ENCODE peak calls at places on chromosome 9, in five cellular contexts. One of them, this sample, is unnamed.

GRCh38 chr9:107637421-107638420 is 148.2 kb upstream of the KLF4 start:
- DNase-seq in gastrocnemius medialis: peak; percentile 87
- DNase-seq in MM.1S: peak; percentile 37
- DNase-seq in left ventricle myocardium inferior: peak; percentile 88
- DNase-seq in body of pancreas: peak; percentile 91
- DNase-seq in this sample: peak; percentile 81

GRCh38 chr9:21836437-21837161 is 34.2 kb downstream of the MTAP start:
- DNase-seq in left ventricle myocardium inferior: no peak
- DNase-seq in body of pancreas: no peak
- DNase-seq in gastrocnemius medialis: peak; percentile 25
- DNase-seq in MM.1S: no peak
- DNase-seq in this sample: peak; percentile 99

GRCh38 chr9:131394464-131395026 is 659 bp downstream of the PRRC2B start:
- DNase-seq in MM.1S: peak; percentile 54
- DNase-seq in body of pancreas: peak; percentile 48
- DNase-seq in gastrocnemius medialis: no peak
- DNase-seq in left ventricle myocardium inferior: peak; percentile 57
- DNase-seq in this sample: peak; percentile 25

GRCh38 chr9:111474385-111474784 is 9.8 kb downstream of the ECPAS start:
- DNase-seq in gastrocnemius medialis: no peak
- DNase-seq in body of pancreas: no peak
- DNase-seq in MM.1S: no peak
- DNase-seq in left ventricle myocardium inferior: no peak
- DNase-seq in this sample: no peak

GRCh38 chr9:72675586-72675985 is 154.2 kb downstream of the TMC1 start:
- DNase-seq in MM.1S: no peak
- DNase-seq in gastrocnemius medialis: no peak
- DNase-seq in body of pancreas: no peak
- DNase-seq in left ventricle myocardium inferior: no peak
- DNase-seq in this sample: peak; percentile 32

GRCh38 chr9:120914953-120915352 is 11.6 kb downstream of the TRAF1 start:
- DNase-seq in gastrocnemius medialis: no peak
- DNase-seq in MM.1S: no peak
- DNase-seq in left ventricle myocardium inferior: no peak
- DNase-seq in body of pancreas: no peak
- DNase-seq in this sample: peak; percentile 23

GRCh38 chr9:105837261-105837660 is 142.9 kb downstream of the TMEM38B start:
- DNase-seq in MM.1S: no peak
- DNase-seq in gastrocnemius medialis: no peak
- DNase-seq in body of pancreas: no peak
- DNase-seq in left ventricle myocardium inferior: no peak
- DNase-seq in this sample: no peak

GRCh38 chr9:6049798-6050197 is 34.4 kb upstream of the RANBP6 start:
- DNase-seq in left ventricle myocardium inferior: no peak
- DNase-seq in MM.1S: peak; percentile 83
- DNase-seq in gastrocnemius medialis: no peak
- DNase-seq in body of pancreas: peak; percentile 24
- DNase-seq in this sample: peak; percentile 35

GRCh38 chr9:37511715-37512010 is 25.9 kb downstream of the POLR1E start:
- DNase-seq in MM.1S: no peak
- DNase-seq in gastrocnemius medialis: no peak
- DNase-seq in left ventricle myocardium inferior: no peak
- DNase-seq in body of pancreas: no peak
- DNase-seq in this sample: no peak

GRCh38 chr9:33867747-33868429 is 50.9 kb downstream of the UBE2R2 start:
- DNase-seq in MM.1S: no peak
- DNase-seq in left ventricle myocardium inferior: peak; percentile 66
- DNase-seq in gastrocnemius medialis: peak; percentile 31
- DNase-seq in body of pancreas: peak; percentile 29
- DNase-seq in this sample: peak; percentile 11

GRCh38 chr9:89021154-89021803 is 30.0 kb downstream of the S1PR3 start:
- DNase-seq in body of pancreas: peak; percentile 25
- DNase-seq in left ventricle myocardium inferior: no peak
- DNase-seq in gastrocnemius medialis: peak; percentile 28
- DNase-seq in MM.1S: no peak
- DNase-seq in this sample: peak; percentile 89

GRCh38 chr9:127064335-127064734 is 58.1 kb downstream of the ANGPTL2 start:
- DNase-seq in body of pancreas: no peak
- DNase-seq in left ventricle myocardium inferior: no peak
- DNase-seq in gastrocnemius medialis: no peak
- DNase-seq in MM.1S: no peak
- DNase-seq in this sample: no peak

GRCh38 chr9:137373611-137373980 is 49.4 kb downstream of the EXD3 start:
- DNase-seq in left ventricle myocardium inferior: no peak
- DNase-seq in gastrocnemius medialis: no peak
- DNase-seq in body of pancreas: no peak
- DNase-seq in MM.1S: no peak
- DNase-seq in this sample: no peak

GRCh38 chr9:5715548-5716127 is 86.7 kb downstream of the RIC1 start:
- DNase-seq in gastrocnemius medialis: no peak
- DNase-seq in body of pancreas: no peak
- DNase-seq in MM.1S: no peak
- DNase-seq in left ventricle myocardium inferior: no peak
- DNase-seq in this sample: no peak

GRCh38 chr9:93343663-93344062 is 107.8 kb upstream of the FAM120A start:
- DNase-seq in MM.1S: no peak
- DNase-seq in gastrocnemius medialis: no peak
- DNase-seq in left ventricle myocardium inferior: no peak
- DNase-seq in body of pancreas: no peak
- DNase-seq in this sample: no peak

GRCh38 chr9:114591206-114591853 is 3.8 kb downstream of the ATP6V1G1 start:
- DNase-seq in gastrocnemius medialis: no peak
- DNase-seq in body of pancreas: no peak
- DNase-seq in left ventricle myocardium inferior: no peak
- DNase-seq in MM.1S: peak; percentile 69
- DNase-seq in this sample: no peak

GRCh38 chr9:114590328-114590727 is 2.8 kb downstream of the ATP6V1G1 start:
- DNase-seq in MM.1S: no peak
- DNase-seq in left ventricle myocardium inferior: no peak
- DNase-seq in body of pancreas: no peak
- DNase-seq in gastrocnemius medialis: no peak
- DNase-seq in this sample: no peak

GRCh38 chr9:114588671-114589526 is 1.3 kb downstream of the ATP6V1G1 start:
- DNase-seq in left ventricle myocardium inferior: no peak
- DNase-seq in gastrocnemius medialis: no peak
- DNase-seq in body of pancreas: no peak
- DNase-seq in MM.1S: no peak
- DNase-seq in this sample: peak; percentile 45

GRCh38 chr9:114594136-114594535 is 6.6 kb downstream of the ATP6V1G1 start:
- DNase-seq in left ventricle myocardium inferior: no peak
- DNase-seq in body of pancreas: no peak
- DNase-seq in MM.1S: no peak
- DNase-seq in gastrocnemius medialis: no peak
- DNase-seq in this sample: no peak

GRCh38 chr9:114592356-114592755 is 4.8 kb downstream of the ATP6V1G1 start:
- DNase-seq in MM.1S: peak; percentile 77
- DNase-seq in body of pancreas: peak; percentile 22
- DNase-seq in left ventricle myocardium inferior: no peak
- DNase-seq in gastrocnemius medialis: peak; percentile 14
- DNase-seq in this sample: peak; percentile 35
- TF ChIP-seq CTCF in MM.1S: peak; percentile 60
- TF ChIP-seq CTCF in body of pancreas: peak; percentile 19
- TF ChIP-seq CTCF in left ventricle myocardium inferior: peak; percentile 40
- TF ChIP-seq CTCF in gastrocnemius medialis: peak; percentile 46
- TF ChIP-seq CTCF in this sample: peak; percentile 55

GRCh38 chr9:86903461-86904010 is 43.8 kb downstream of the GAS1 start:
- DNase-seq in MM.1S: no peak
- DNase-seq in body of pancreas: no peak
- DNase-seq in gastrocnemius medialis: no peak
- DNase-seq in left ventricle myocardium inferior: no peak
- DNase-seq in this sample: no peak

GRCh38 chr9:86909388-86909787 is 37.9 kb downstream of the GAS1 start:
- DNase-seq in MM.1S: no peak
- DNase-seq in left ventricle myocardium inferior: no peak
- DNase-seq in body of pancreas: no peak
- DNase-seq in gastrocnemius medialis: no peak
- DNase-seq in this sample: no peak

GRCh38 chr9:86912210-86912609 is 35.1 kb downstream of the GAS1 start:
- DNase-seq in gastrocnemius medialis: no peak
- DNase-seq in body of pancreas: no peak
- DNase-seq in MM.1S: no peak
- DNase-seq in left ventricle myocardium inferior: no peak
- DNase-seq in this sample: no peak

GRCh38 chr9:86907346-86907745 is 40.0 kb downstream of the GAS1 start:
- DNase-seq in gastrocnemius medialis: no peak
- DNase-seq in body of pancreas: no peak
- DNase-seq in left ventricle myocardium inferior: no peak
- DNase-seq in MM.1S: no peak
- DNase-seq in this sample: no peak

DNA sequence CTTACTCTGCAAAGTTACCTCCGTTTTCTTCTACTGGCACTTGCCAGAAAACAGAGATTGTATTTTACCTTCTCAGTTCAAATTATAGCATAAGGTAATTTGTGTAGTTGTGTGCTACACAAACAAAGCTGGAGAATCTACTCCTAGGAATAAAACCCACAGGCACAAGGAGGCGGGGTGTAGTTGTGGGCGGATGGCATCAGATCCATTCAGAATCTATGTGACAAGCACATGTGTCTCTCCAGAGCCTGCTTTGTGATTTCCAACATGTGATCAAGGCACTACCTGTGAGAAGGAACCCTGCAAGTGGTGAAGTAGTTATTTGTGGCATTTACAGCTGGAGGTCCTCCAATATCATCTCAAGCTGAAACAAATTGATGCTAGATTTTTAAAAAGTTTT is 39.0 kb downstream of the GAS1 start:
- DNase-seq in gastrocnemius medialis: no peak
- DNase-seq in MM.1S: no peak
- DNase-seq in left ventricle myocardium inferior: no peak
- DNase-seq in body of pancreas: no peak
- DNase-seq in this sample: no peak
- TF ChIP-seq CTCF in gastrocnemius medialis: no peak
- TF ChIP-seq CTCF in MM.1S: no peak
- TF ChIP-seq CTCF in left ventricle myocardium inferior: no peak
- TF ChIP-seq CTCF in body of pancreas: no peak
- TF ChIP-seq CTCF in this sample: no peak

GRCh38 chr9:9341203-9341602 is 1271.6 kb downstream of the PTPRD start:
- DNase-seq in left ventricle myocardium inferior: no peak
- DNase-seq in MM.1S: no peak
- DNase-seq in gastrocnemius medialis: no peak
- DNase-seq in body of pancreas: no peak
- DNase-seq in this sample: no peak

GRCh38 chr9:9337129-9337528 is 1275.7 kb downstream of the PTPRD start:
- DNase-seq in body of pancreas: no peak
- DNase-seq in left ventricle myocardium inferior: no peak
- DNase-seq in MM.1S: no peak
- DNase-seq in gastrocnemius medialis: no peak
- DNase-seq in this sample: no peak
- TF ChIP-seq CTCF in body of pancreas: no peak
- TF ChIP-seq CTCF in left ventricle myocardium inferior: no peak
- TF ChIP-seq CTCF in MM.1S: no peak
- TF ChIP-seq CTCF in gastrocnemius medialis: no peak
- TF ChIP-seq CTCF in this sample: no peak

DNA sequence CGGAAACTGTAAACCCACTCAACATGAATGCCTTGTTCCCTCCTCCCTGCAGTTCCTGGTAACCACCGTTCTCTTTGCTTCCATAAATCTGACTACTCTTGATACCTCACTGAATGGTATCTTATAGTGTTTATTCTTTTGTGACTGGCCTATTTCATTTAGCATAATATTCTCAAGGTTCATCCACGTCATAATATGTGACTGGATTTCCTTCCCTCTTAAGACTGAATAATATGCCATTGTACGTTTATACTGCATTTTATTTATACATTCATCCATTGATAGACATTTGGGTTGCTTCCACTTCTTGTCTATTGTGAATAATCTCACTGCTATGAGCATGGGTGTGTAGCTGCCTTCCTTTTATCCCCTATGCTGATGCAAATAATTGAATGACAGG is 253.3 kb upstream of the SMARCA2 start:
- DNase-seq in body of pancreas: no peak
- DNase-seq in MM.1S: no peak
- DNase-seq in gastrocnemius medialis: no peak
- DNase-seq in left ventricle myocardium inferior: no peak
- DNase-seq in this sample: no peak
- TF ChIP-seq CTCF in body of pancreas: no peak
- TF ChIP-seq CTCF in MM.1S: no peak
- TF ChIP-seq CTCF in gastrocnemius medialis: no peak
- TF ChIP-seq CTCF in left ventricle myocardium inferior: no peak
- TF ChIP-seq CTCF in this sample: no peak

GRCh38 chr9:7360513-7360912 is 439.1 kb downstream of the DMAC1 start:
- DNase-seq in MM.1S: no peak
- DNase-seq in body of pancreas: no peak
- DNase-seq in left ventricle myocardium inferior: no peak
- DNase-seq in gastrocnemius medialis: no peak
- DNase-seq in this sample: no peak
- TF ChIP-seq CTCF in MM.1S: no peak
- TF ChIP-seq CTCF in body of pancreas: no peak
- TF ChIP-seq CTCF in left ventricle myocardium inferior: no peak
- TF ChIP-seq CTCF in gastrocnemius medialis: no peak
- TF ChIP-seq CTCF in this sample: no peak

DNA sequence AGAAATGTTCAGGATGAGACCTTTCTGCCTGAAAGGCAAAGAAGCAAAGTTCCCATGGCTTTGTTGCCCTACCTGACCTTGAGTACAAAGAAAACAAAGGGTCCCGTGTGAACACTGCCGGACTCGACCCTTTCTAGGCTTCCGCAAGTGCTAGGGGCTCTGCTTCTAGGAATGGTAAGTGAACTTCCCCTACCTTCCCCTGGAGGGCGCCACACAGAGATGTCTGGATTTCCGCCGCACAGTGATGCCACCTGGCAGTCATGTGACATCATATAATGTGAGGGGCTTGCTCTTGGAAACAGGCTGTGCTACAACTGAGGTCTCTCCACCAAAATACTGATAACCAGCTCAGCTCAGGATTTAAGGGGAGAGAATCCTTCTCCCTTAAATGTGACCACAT is 56.6 kb downstream of the HSD17B3 start:
- DNase-seq in gastrocnemius medialis: no peak
- DNase-seq in left ventricle myocardium inferior: no peak
- DNase-seq in MM.1S: no peak
- DNase-seq in body of pancreas: no peak
- DNase-seq in this sample: no peak
- TF ChIP-seq CTCF in gastrocnemius medialis: no peak
- TF ChIP-seq CTCF in left ventricle myocardium inferior: no peak
- TF ChIP-seq CTCF in MM.1S: peak; percentile 5
- TF ChIP-seq CTCF in body of pancreas: no peak
- TF ChIP-seq CTCF in this sample: peak; percentile 47

GRCh38 chr9:18353473-18353872 is 120.5 kb upstream of the ADAMTSL1 start:
- DNase-seq in body of pancreas: no peak
- DNase-seq in MM.1S: no peak
- DNase-seq in gastrocnemius medialis: no peak
- DNase-seq in left ventricle myocardium inferior: no peak
- DNase-seq in this sample: no peak
- TF ChIP-seq CTCF in body of pancreas: no peak
- TF ChIP-seq CTCF in MM.1S: no peak
- TF ChIP-seq CTCF in gastrocnemius medialis: no peak
- TF ChIP-seq CTCF in left ventricle myocardium inferior: no peak
- TF ChIP-seq CTCF in this sample: no peak